ENCODE peak calls at places on chromosome X, in nine cellular contexts. K, A, O, V, H, T, D, M and X are unnamed samples.
A peak's percentile ranks its signal among the peaks of the same experiment; 100 is the strongest.

GRCh38 chrX:39854772-39855747 is 242.7 kb downstream of the BCOR start:
- DNase-seq in A (no peak), H (no peak), T (no peak), V (no peak), O (no peak), D (no peak), M (no peak), K (no peak), X (no peak)

GRCh38 chrX:13851996-13852695 is 35.3 kb upstream of the GPM6B start:
- DNase-seq in H (no peak), M (no peak), V (no peak), T (no peak), D (no peak), K (no peak), A (no peak), O (no peak), X (no peak)

GRCh38 chrX:45505214-45505613 is 304.5 kb upstream of the DIPK2B start:
- DNase-seq in H (no peak), A (no peak), V (no peak), M (no peak), T (no peak), D (no peak), K (peak; percentile 18), O (no peak), X (no peak)

GRCh38 chrX:100072286-100072685 is 337.8 kb downstream of the PCDH19 start:
- DNase-seq in H (no peak), K (no peak), T (no peak), O (no peak), V (no peak), M (no peak), A (no peak), D (no peak), X (no peak)

GRCh38 chrX:154043003-154043402 is 23.3 kb upstream of the IRAK1 start:
- DNase-seq in A (no peak), O (no peak), M (no peak), K (peak; percentile 83), D (no peak), H (no peak), V (no peak), T (no peak), X (no peak)

GRCh38 chrX:55144697-55145096 is 55.9 kb downstream of the PAGE2 start:
- DNase-seq in O (no peak), K (no peak), A (no peak), H (no peak), T (no peak), D (no peak), M (no peak), V (no peak), X (no peak)

GRCh38 chrX:31349515-31349914 is 277.7 kb upstream of the FTHL17 start:
- DNase-seq in T (no peak), V (no peak), K (no peak), O (no peak), A (no peak), H (no peak), M (no peak), D (no peak), X (no peak)

GRCh38 chrX:72381439-72382198 is 75.9 kb upstream of the CITED1 start:
- DNase-seq in M (no peak), K (peak; percentile 29), O (no peak), D (no peak), H (no peak), A (no peak), T (no peak), V (no peak), X (no peak)

GRCh38 chrX:92247076-92247475 is 467.9 kb downstream of the PCDH11X start:
- DNase-seq in O (no peak), D (no peak), K (peak; percentile 2), H (no peak), A (no peak), T (no peak), M (no peak), V (no peak), X (no peak)

GRCh38 chrX:132669142-132669541 is 180.3 kb upstream of the MBNL3 start:
- DNase-seq in T (no peak), V (no peak), H (no peak), O (no peak), A (no peak), K (no peak), D (no peak), M (no peak), X (no peak)

GRCh38 chrX:14073561-14073960 is 43.9 kb upstream of the GEMIN8 start:
- DNase-seq in T (no peak), H (no peak), M (no peak), A (no peak), V (no peak), D (no peak), K (no peak), O (no peak), X (no peak)

GRCh38 chrX:69153060-69153730 is 12.1 kb downstream of the PJA1 start:
- DNase-seq in T (no peak), O (no peak), D (no peak), H (no peak), M (no peak), A (peak; percentile 28), V (peak; percentile 30), K (peak; percentile 86), X (no peak)

GRCh38 chrX:74242050-74242449 is 61.9 kb upstream of the ZCCHC13 start:
- DNase-seq in K (peak; percentile 44), T (no peak), D (no peak), A (no peak), V (no peak), O (no peak), H (no peak), M (no peak), X (no peak)

GRCh38 chrX:21678059-21678458 is 19.9 kb upstream of the KLHL34 start:
- DNase-seq in K (no peak), D (no peak), T (no peak), V (no peak), O (no peak), H (no peak), M (no peak), A (no peak), X (no peak)

GRCh38 chrX:1389993-1390285 is 2.0 kb downstream of the SLC25A6 start:
- DNase-seq in V (no peak), O (no peak), M (no peak), K (no peak), T (peak; percentile 39), D (peak; percentile 13), A (no peak), H (peak; percentile 25), X (peak; percentile 4)

GRCh38 chrX:1387141-1387776 is 4.7 kb downstream of the SLC25A6 start:
- DNase-seq in V (no peak), A (no peak), O (no peak), H (peak; percentile 80), D (no peak), K (no peak), T (peak; percentile 67), M (peak; percentile 43), X (peak; percentile 13)

GRCh38 chrX:1386338-1387127 is 5.4 kb downstream of the SLC25A6 start:
- DNase-seq in A (no peak), V (no peak), T (peak; percentile 57), O (no peak), D (no peak), K (no peak), H (peak; percentile 72), M (peak; percentile 42), X (no peak)

GRCh38 chrX:1389181-1389992 is 2.5 kb downstream of the SLC25A6 start:
- DNase-seq in D (no peak), K (no peak), V (no peak), M (no peak), H (peak; percentile 72), T (peak; percentile 61), O (no peak), A (no peak), X (peak; percentile 53)

DNA sequence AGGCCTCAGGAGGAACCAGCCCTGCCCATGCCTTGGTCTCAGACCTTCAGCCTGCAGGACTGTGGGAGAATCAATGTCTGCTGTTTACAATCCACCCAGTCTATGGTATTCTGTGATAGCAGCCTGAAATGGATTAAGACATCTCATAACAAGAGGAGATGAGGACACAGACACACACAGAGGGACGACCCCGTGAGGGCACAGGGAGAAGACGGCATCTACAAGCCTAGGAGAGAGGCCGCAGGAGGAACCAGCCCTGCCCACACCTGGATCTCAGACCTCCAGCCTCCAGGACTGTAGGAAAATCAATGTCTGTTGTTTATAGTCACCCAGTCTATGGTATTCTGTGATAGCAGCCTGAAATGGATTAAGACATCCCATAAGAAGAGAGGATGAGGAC is 3.3 kb downstream of the SLC25A6 start:
- DNase-seq in K (no peak), O (no peak), M (no peak), V (no peak), A (no peak), D (no peak), H (peak; percentile 37), T (peak; percentile 29), X (no peak)
- H3K36me3 ChIP-seq in K (peaks cover 53% of the 10 kb centered on the region), O (peaks cover 53% of the 10 kb centered on the region), M (peaks cover 58% of the 10 kb centered on the region), V (no peaks in the 10 kb centered on the region), A (peaks cover 30% of the 10 kb centered on the region), D (peaks cover 44% of the 10 kb centered on the region), H (peaks cover 20% of the 10 kb centered on the region), T (peaks cover 66% of the 10 kb centered on the region), X (peaks cover 76% of the 10 kb centered on the region)

GRCh38 chrX:9337056-9337455 is 127.8 kb upstream of the TBL1X start:
- DNase-seq in O (no peak), V (peak; percentile 48), H (no peak), A (no peak), T (no peak), D (no peak), K (peak; percentile 76), M (no peak), X (no peak)
- H3K4me1 ChIP-seq in O (peaks cover 8% of the 10 kb centered on the region), V (no peaks in the 10 kb centered on the region), H (no peaks in the 10 kb centered on the region), A (peaks cover 4% of the 10 kb centered on the region), T (peaks cover 6% of the 10 kb centered on the region), D (no peaks in the 10 kb centered on the region), K (peaks cover 17% of the 10 kb centered on the region), M (no peaks in the 10 kb centered on the region), X (peaks cover 17% of the 10 kb centered on the region)

GRCh38 chrX:19785647-19786046 is 101.8 kb downstream of the SH3KBP1 start:
- DNase-seq in T (no peak), H (no peak), M (no peak), A (no peak), K (no peak), O (no peak), D (no peak), V (no peak), X (no peak)

GRCh38 chrX:19789376-19789775 is 98.0 kb downstream of the SH3KBP1 start:
- DNase-seq in A (no peak), D (no peak), H (no peak), O (no peak), T (no peak), V (no peak), M (no peak), K (no peak), X (no peak)

GRCh38 chrX:19789782-19790181 is 97.6 kb downstream of the SH3KBP1 start:
- DNase-seq in M (no peak), D (no peak), A (no peak), V (no peak), O (no peak), T (no peak), K (no peak), H (no peak), X (no peak)

GRCh38 chrX:19790829-19791228 is 96.6 kb downstream of the SH3KBP1 start:
- DNase-seq in V (no peak), M (no peak), K (no peak), O (no peak), D (no peak), A (no peak), H (no peak), T (no peak), X (no peak)

GRCh38 chrX:19787305-19787704 is 100.1 kb downstream of the SH3KBP1 start:
- DNase-seq in M (no peak), T (no peak), H (no peak), O (no peak), A (no peak), D (no peak), V (no peak), K (no peak), X (no peak)
- H3K4me3 ChIP-seq in M (no peak overlapping the region), T (no peak overlapping the region), H (no peak overlapping the region), O (no peak overlapping the region), A (no peak overlapping the region), D (no peak overlapping the region), V (no peak overlapping the region), K (no peak overlapping the region), X (no peak overlapping the region)

GRCh38 chrX:70498129-70498528 is 53.5 kb downstream of the DLG3 start:
- DNase-seq in O (no peak), D (no peak), M (no peak), A (no peak), V (no peak), H (no peak), T (no peak), K (no peak), X (no peak)
- H3K36me3 ChIP-seq in O (no peaks in the 10 kb centered on the region), D (no peaks in the 10 kb centered on the region), M (peaks cover 12% of the 10 kb centered on the region), A (no peaks in the 10 kb centered on the region), V (no peaks in the 10 kb centered on the region), H (peaks cover 8% of the 10 kb centered on the region), T (peaks cover 17% of the 10 kb centered on the region), K (peaks cover 12% of the 10 kb centered on the region), X (peaks cover 15% of the 10 kb centered on the region)